ENCODE peak calls at places on chromosomes 7 and 10, in six cellular contexts. N is AG04450, E is aorta, X is GM06990, C is brain microvascular endothelial cell, W is psoas muscle. M is an unnamed sample.

GRCh38 chr7:887488-887820 is 11.1 kb downstream of the GET4 start:
- DNase-seq in E (peak), W (peak), C (no peak), X (no peak), N (no peak), M (no peak)

GRCh38 chr7:4650471-4651047 is 31.5 kb upstream of the FOXK1 start:
- DNase-seq in E (peak), W (peak), X (no peak), N (no peak), C (no peak), M (peak)

GRCh38 chr7:137508437-137509175 is 165.1 kb upstream of the PTN start:
- DNase-seq in W (no peak), C (peak), N (peak), X (no peak), E (no peak), M (peak)

GRCh38 chr10:127013696-127014095 is 108.5 kb downstream of the DOCK1 start:
- DNase-seq in C (no peak), E (no peak), N (no peak), W (no peak), X (no peak), M (no peak)

GRCh38 chr7:70193514-70193913 is 595.2 kb downstream of the AUTS2 start:
- DNase-seq in E (no peak), X (no peak), C (no peak), N (no peak), W (no peak), M (no peak)

GRCh38 chr7:304574-305409 is 14.8 kb downstream of the FOXL3 start:
- DNase-seq in W (no peak), E (no peak), X (no peak), N (no peak), C (no peak), M (no peak)

GRCh38 chr7:100875356-100875751 is 451 bp downstream of the SRRT start:
- DNase-seq in X (no peak), N (no peak), E (no peak), W (no peak), C (no peak), M (no peak)

GRCh38 chr7:44307905-44308740 is 17.3 kb downstream of the CAMK2B start:
- DNase-seq in W (no peak), C (no peak), N (no peak), X (no peak), E (peak), M (no peak)

GRCh38 chr7:50497068-50497642 is 47.0 kb upstream of the FIGNL1 start:
- DNase-seq in E (no peak), X (no peak), W (no peak), N (no peak), C (peak), M (no peak)

GRCh38 chr7:85025312-85025756 is 161.5 kb downstream of the SEMA3D start:
- DNase-seq in X (peak), E (no peak), C (peak), W (no peak), N (no peak), M (no peak)

GRCh38 chr10:28263136-28263857 is 39.6 kb downstream of the MPP7 start:
- DNase-seq in W (no peak), E (peak), N (no peak), C (no peak), X (no peak), M (no peak)

GRCh38 chr7:101386558-101387199 is 24.0 kb downstream of the COL26A1 start:
- DNase-seq in W (peak), E (no peak), C (no peak), N (no peak), X (no peak), M (peak)

GRCh38 chr10:123994417-123995081 is 98.8 kb downstream of the CHST15 start:
- DNase-seq in E (peak), X (peak), N (peak), C (peak), W (peak), M (no peak)

GRCh38 chr10:123995461-123996131 is 97.8 kb downstream of the CHST15 start:
- DNase-seq in C (peak), E (peak), X (peak), W (peak), N (peak), M (peak)

GRCh38 chr10:123991622-123992570 is 100.3 kb upstream of the CPXM2 start:
- DNase-seq in X (no peak), C (no peak), N (no peak), W (no peak), E (no peak), M (no peak)

GRCh38 chr10:123995082-123995460 is 98.3 kb downstream of the CHST15 start:
- DNase-seq in C (peak), X (no peak), N (no peak), W (no peak), E (no peak), M (no peak)

GRCh38 chr10:123993534-123994416 is 99.6 kb downstream of the CHST15 start:
- DNase-seq in N (no peak), E (no peak), W (no peak), C (no peak), X (no peak), M (no peak)
- H3K4me3 ChIP-seq in N (no peak), E (no peak), W (no peak), C (no peak), X (no peak), M (no peak)

GRCh38 chr10:116625845-116626244 is 5.1 kb downstream of the PNLIPRP2 start:
- DNase-seq in E (no peak), W (no peak), C (no peak), X (no peak), N (no peak), M (no peak)

GRCh38 chr10:116630020-116630419 is 9.3 kb downstream of the PNLIPRP2 start:
- DNase-seq in N (no peak), X (no peak), W (no peak), C (no peak), E (no peak), M (no peak)

GRCh38 chr10:116626815-116627214 is 6.1 kb downstream of the PNLIPRP2 start:
- DNase-seq in W (no peak), N (no peak), X (no peak), C (no peak), E (no peak), M (no peak)

GRCh38 chr10:116629340-116629739 is 8.6 kb downstream of the PNLIPRP2 start:
- DNase-seq in X (no peak), W (no peak), N (no peak), E (no peak), C (no peak), M (no peak)

DNA sequence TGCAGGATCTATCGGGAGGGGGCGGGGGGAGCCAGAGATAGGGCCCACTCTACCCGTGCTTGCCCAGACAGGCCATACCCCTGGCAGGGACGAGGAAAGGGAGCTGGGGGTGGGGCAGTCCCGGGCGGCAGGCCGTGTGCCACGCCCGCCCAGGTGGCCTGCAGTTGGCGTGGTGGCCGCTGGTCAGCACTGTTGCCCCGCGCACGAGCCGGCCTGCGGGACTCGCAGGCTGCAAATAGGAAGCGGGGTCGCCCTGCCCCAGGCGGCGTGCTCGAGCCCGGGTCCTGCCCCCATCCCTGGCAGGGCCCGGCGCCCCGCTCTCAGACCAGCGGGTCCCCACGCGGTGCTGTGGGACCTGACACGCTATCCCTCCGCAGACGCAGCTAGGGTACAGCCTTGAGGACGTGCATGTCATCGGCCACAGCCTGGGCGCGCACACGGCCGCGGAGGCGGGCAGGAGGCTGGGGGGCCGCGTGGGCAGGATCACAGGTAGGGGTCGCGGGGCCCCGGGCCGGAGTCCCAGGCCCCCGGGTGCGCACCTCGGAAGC is 6.7 kb downstream of the PNLIPRP2 start:
- DNase-seq in X (no peak), N (no peak), C (no peak), W (no peak), E (no peak), M (no peak)
- H3K4me3 ChIP-seq in X (no peak), N (peak), C (no peak), W (peak), E (no peak), M (peak)

DNA sequence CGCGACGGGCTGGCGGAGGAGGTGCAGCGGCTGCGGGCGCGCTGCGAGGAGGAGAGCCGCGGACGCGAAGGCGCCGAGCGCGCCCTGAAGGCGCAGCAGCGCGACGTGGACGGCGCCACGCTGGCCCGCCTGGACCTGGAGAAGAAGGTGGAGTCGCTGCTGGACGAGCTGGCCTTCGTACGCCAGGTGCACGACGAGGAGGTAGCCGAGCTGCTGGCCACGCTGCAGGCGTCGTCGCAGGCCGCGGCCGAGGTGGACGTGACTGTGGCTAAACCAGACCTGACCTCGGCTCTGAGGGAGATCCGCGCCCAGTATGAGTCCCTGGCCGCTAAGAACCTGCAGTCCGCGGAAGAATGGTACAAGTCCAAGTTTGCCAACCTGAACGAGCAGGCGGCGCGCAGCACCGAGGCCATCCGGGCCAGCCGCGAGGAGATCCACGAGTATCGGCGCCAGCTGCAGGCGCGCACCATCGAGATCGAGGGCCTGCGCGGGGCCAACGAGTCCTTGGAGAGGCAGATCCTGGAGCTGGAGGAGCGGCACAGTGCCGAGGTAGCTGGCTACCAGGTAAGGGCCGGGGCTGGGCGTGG is 868 bp downstream of the INA start:
- DNase-seq in N (no peak), X (no peak), E (no peak), W (no peak), C (no peak), M (no peak)
- H3K4me3 ChIP-seq in N (peak), X (peak), E (no peak), W (peak), C (peak), M (peak)

GRCh38 chr10:3481496-3481895 is 303.5 kb downstream of the KLF6 start:
- DNase-seq in W (no peak), X (no peak), N (no peak), C (no peak), E (no peak), M (no peak)

GRCh38 chr10:3480281-3480999 is 304.6 kb downstream of the KLF6 start:
- DNase-seq in W (no peak), X (no peak), C (no peak), N (no peak), E (no peak), M (no peak)

GRCh38 chr10:3484306-3485187 is 300.5 kb downstream of the KLF6 start:
- DNase-seq in W (no peak), X (no peak), N (no peak), E (no peak), C (peak), M (no peak)

GRCh38 chr10:3481000-3481335 is 304.0 kb downstream of the KLF6 start:
- DNase-seq in X (no peak), W (no peak), E (no peak), C (no peak), N (no peak), M (no peak)

DNA sequence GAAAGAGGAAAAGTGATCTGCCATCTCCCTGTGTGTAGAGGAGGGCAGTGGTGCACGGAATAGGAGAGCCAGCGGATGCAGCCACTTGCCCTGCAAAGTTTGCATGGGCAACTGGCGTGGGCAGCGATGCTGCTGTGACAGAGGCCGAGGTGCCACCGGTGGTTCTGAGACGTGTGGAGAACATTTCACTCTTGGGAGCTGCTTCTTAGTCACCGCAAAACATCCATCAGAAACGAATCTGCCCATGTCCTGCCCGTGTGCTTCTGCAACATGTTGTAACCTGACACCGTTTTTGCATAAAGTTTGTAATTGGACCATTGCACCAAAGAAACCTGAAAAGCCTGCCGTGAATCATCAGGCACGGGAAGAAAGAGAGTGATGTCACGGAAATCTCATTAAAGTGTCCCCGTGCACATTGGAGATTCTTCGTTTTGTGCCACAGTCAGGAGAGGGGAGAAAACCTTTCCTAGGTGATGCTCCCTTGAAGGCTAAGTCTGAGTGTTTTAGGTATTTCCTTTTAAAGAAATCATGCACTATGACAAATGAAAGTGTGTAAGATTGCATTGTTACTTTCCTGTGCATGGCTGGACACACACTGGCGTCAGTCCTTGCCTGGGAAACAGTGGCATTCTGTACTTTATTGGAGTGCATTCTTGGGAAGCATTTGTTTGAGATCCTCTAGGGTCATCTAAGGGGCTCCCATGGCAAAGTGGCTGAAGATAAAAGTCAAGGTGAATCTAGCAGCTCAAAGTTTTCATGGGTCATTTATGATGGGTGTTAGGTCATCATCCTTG is 302.6 kb downstream of the KLF6 start:
- DNase-seq in X (no peak), W (peak), C (peak), E (peak), N (peak), M (peak)
- H3K4me3 ChIP-seq in X (no peak), W (peak), C (peak), E (no peak), N (peak), M (peak)

GRCh38 chr10:60733189-60733815 is 45.0 kb upstream of the CDK1 start:
- DNase-seq in X (peak), C (no peak), N (no peak), W (peak), E (peak), M (no peak)
- H3K4me3 ChIP-seq in X (peak), C (peak), N (peak), W (peak), E (peak), M (peak)

M was measured in skeletal muscle cell.